ENCODE peak calls at places on chromosomes 6 and 20, in eight cellular contexts. Y is Caco-2, K is uterus, Q is ascending aorta, E is H1, W is heart right ventricle, S is transverse colon, P is PC-3. I is an unnamed sample. For H3K36me3 and H3K27me3, the result is how much of the 10 kb centered on the place peaks cover.

GRCh38 chr6:11968241-11968806 is 43.8 kb upstream of the HIVEP1 start:
- DNase-seq in S (no peak), Q (no peak), Y (no peak), E (no peak), K (no peak), P (no peak), W (no peak), I (no peak)

GRCh38 chr6:71254323-71254722 is 34.3 kb upstream of the OGFRL1 start:
- DNase-seq in Y (no peak), S (no peak), W (no peak), Q (no peak), E (no peak), K (no peak), P (no peak), I (peak)

GRCh38 chr6:100780648-100781047 is 100.5 kb downstream of the ASCC3 start:
- DNase-seq in Q (no peak), P (peak), E (no peak), Y (no peak), S (no peak), K (no peak), W (no peak), I (no peak)

GRCh38 chr6:54868556-54868955 is 22.0 kb downstream of the FAM83B start:
- DNase-seq in W (no peak), E (no peak), Y (no peak), S (no peak), P (no peak), K (no peak), Q (no peak), I (no peak)

GRCh38 chr6:22298393-22299010 is 1.7 kb upstream of the PRL start:
- DNase-seq in S (no peak), Q (no peak), E (no peak), P (no peak), W (no peak), K (no peak), Y (no peak), I (no peak)

GRCh38 chr20:35663813-35664543 is 722 bp downstream of the CPNE1 start:
- DNase-seq in P (peak), E (no peak), S (peak), Y (peak), Q (peak), K (peak), W (no peak), I (peak)

GRCh38 chr6:23752414-23752813 is 373.6 kb upstream of the NRSN1 start:
- DNase-seq in W (no peak), S (no peak), K (no peak), P (no peak), Y (no peak), E (no peak), Q (no peak), I (no peak)

GRCh38 chr20:22921595-22922421 is 113.3 kb upstream of the SSTR4 start:
- DNase-seq in P (peak), S (no peak), E (no peak), Q (no peak), W (no peak), Y (no peak), K (no peak), I (no peak)

GRCh38 chr6:4941782-4942672 is 61.8 kb downstream of the RPP40 start:
- DNase-seq in Y (no peak), P (peak), W (no peak), Q (no peak), S (no peak), E (no peak), K (peak), I (peak)

DNA sequence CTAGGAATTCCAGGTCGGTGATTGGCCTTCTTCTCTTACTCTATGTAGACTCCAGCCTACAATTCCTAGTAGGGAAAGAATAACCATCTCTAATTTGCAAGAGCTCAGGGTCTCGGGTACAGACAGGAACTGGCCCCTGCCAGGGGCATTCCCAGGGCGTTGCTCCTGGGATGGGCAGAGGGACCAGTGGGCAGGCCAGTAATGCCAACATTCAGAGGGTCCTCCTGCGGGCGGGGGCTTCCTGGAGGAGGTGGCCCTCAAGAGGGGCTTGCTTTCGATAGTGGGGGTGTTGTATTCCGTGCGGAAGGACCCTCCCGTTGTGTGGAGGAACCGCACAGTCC is 129.8 kb upstream of the PRND start:
- DNase-seq in S (no peak), E (no peak), Q (no peak), W (no peak), P (no peak), Y (no peak), K (no peak), I (no peak)
- H3K4me3 ChIP-seq in S (no peak), E (peak), Q (no peak), W (no peak), P (peak), Y (no peak), K (no peak), I (no peak)

GRCh38 chr6:169234634-169235033 is 19.0 kb downstream of the THBS2 start:
- DNase-seq in E (no peak), P (no peak), K (no peak), Q (no peak), Y (no peak), S (no peak), W (no peak), I (no peak)
- H3K36me3 ChIP-seq in E (under half), P (under half), K (under half), Q (half or more), Y (under half), S (under half), W (under half), I (under half)

GRCh38 chr20:63253065-63253437 is 1.2 kb downstream of the NKAIN4 start:
- DNase-seq in K (no peak), P (no peak), E (no peak), W (no peak), Y (no peak), S (no peak), Q (no peak), I (no peak)

GRCh38 chr20:63252157-63252780 is 2.0 kb downstream of the NKAIN4 start:
- DNase-seq in E (no peak), P (no peak), K (no peak), Y (no peak), S (no peak), W (no peak), Q (no peak), I (no peak)

GRCh38 chr20:63254536-63255384 is 497 bp upstream of the NKAIN4 start:
- DNase-seq in S (no peak), Y (no peak), P (no peak), K (no peak), E (no peak), Q (no peak), W (no peak), I (no peak)

GRCh38 chr20:63253438-63254236 is 626 bp downstream of the NKAIN4 start:
- DNase-seq in Q (no peak), E (no peak), W (no peak), P (no peak), Y (no peak), S (no peak), K (no peak), I (no peak)

GRCh38 chr20:63254237-63254535 is at the start of gene NKAIN4:
- DNase-seq in P (no peak), K (no peak), S (no peak), Q (no peak), E (no peak), W (no peak), Y (no peak), I (no peak)
- H3K27me3 ChIP-seq in P (under half), K (under half), S (half or more), Q (under half), E (under half), W (under half), Y (under half), I (under half)

GRCh38 chr6:157144861-157145260 is 178.5 kb downstream of the TMEM242 start:
- DNase-seq in E (no peak), Q (no peak), P (no peak), W (no peak), S (no peak), Y (no peak), K (no peak), I (no peak)

GRCh38 chr6:157143171-157143884 is 180.0 kb downstream of the TMEM242 start:
- DNase-seq in Q (peak), K (no peak), P (peak), Y (no peak), E (no peak), W (peak), S (no peak), I (no peak)

GRCh38 chr6:157148391-157149323 is 174.7 kb downstream of the TMEM242 start:
- DNase-seq in P (peak), Q (peak), E (no peak), Y (no peak), S (peak), K (peak), W (peak), I (peak)

GRCh38 chr6:157143885-157144795 is 179.2 kb downstream of the TMEM242 start:
- DNase-seq in Y (no peak), P (no peak), E (no peak), S (no peak), K (no peak), Q (no peak), W (no peak), I (no peak)

GRCh38 chr6:157145656-157146285 is 177.5 kb downstream of the TMEM242 start:
- DNase-seq in P (no peak), K (no peak), E (no peak), S (no peak), W (no peak), Q (peak), Y (no peak), I (no peak)
- H3K4me3 ChIP-seq in P (no peak), K (no peak), E (no peak), S (no peak), W (no peak), Q (no peak), Y (no peak), I (no peak)

GRCh38 chr6:131828080-131828479 is 20.3 kb downstream of the ENPP1 start:
- DNase-seq in Y (no peak), S (no peak), K (peak), E (no peak), P (no peak), Q (no peak), W (no peak), I (no peak)
- H3K36me3 ChIP-seq in Y (under half), S (under half), K (under half), E (under half), P (under half), Q (under half), W (under half), I (under half)

DNA sequence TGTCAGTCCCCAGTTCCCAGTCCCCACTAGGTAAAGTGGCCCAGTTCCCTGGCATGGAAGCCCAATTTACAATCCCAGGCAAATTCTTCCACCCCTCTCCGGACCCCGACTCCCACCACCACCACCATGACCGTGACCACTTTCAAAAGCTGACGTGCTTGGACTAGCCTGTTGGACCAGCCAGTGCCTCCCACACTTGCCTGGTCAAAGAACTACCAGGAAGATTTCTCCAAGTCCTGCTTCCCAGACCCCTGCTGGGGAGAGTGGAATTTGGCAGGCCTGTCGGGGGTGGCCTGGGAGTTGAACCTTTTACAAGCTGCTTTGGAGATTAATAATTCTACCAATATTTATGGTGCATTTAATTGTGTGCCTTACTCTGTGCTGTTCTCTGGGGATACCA is 1.4 kb upstream of the PTPRT start:
- DNase-seq in E (no peak), P (no peak), K (no peak), S (no peak), Q (no peak), W (no peak), Y (no peak), I (no peak)
- H3K27me3 ChIP-seq in E (under half), P (half or more), K (under half), S (under half), Q (under half), W (under half), Y (under half), I (under half)

DNA sequence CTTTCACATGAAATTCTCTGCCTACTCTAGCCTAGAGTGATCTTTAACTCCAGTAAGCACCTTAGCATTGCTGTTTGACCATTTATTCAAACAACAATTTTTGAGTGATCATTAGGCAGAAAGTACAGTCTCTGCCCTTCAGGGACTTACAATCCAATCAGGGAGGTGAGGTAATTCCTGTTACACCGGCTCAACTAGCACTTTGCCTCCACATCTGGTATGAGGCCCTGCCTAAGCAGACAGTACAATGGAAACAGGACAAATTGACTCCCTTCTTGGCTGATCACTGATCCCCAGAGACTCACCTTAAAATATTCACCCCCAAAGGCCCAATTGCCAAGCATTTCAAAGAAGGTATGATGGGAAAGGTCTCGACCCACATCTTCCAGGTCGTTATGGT is 1.4 kb downstream of the AARS2 start:
- DNase-seq in S (no peak), P (no peak), W (no peak), E (no peak), Q (no peak), K (no peak), Y (no peak), I (no peak)
- H3K4me3 ChIP-seq in S (no peak), P (peak), W (no peak), E (peak), Q (no peak), K (no peak), Y (no peak), I (no peak)